ENCODE peak calls at places on chromosomes 5 and 9, in four cellular contexts. Y, V, S and B are unnamed samples. For H3K9me3, the result is how much of the 10 kb centered on the place peaks cover.

GRCh38 chr5:154884424-154884823 is 26.0 kb downstream of the CNOT8 start:
- DNase-seq in V (no peak), S (no peak), Y (no peak), B (no peak)

GRCh38 chr9:125646222-125647100 is 60.5 kb downstream of the MAPKAP1 start:
- DNase-seq in Y (no peak), V (no peak), S (no peak), B (no peak)

GRCh38 chr5:17395516-17395915 is 102.5 kb upstream of the TAF11L2 start:
- DNase-seq in S (no peak), Y (no peak), V (no peak), B (no peak)

GRCh38 chr5:116531635-116532034 is 43.0 kb downstream of the SEMA6A start:
- DNase-seq in V (no peak), Y (no peak), S (no peak), B (no peak)

GRCh38 chr9:134055981-134056461 is 11.8 kb downstream of the BRD3 start:
- DNase-seq in Y (peak), V (peak), S (peak), B (no peak)

GRCh38 chr5:75670571-75670970 is 46.7 kb downstream of the POC5 start:
- DNase-seq in S (no peak), Y (no peak), V (no peak), B (no peak)

GRCh38 chr9:99103505-99103904 is 1.4 kb upstream of the TGFBR1 start:
- DNase-seq in S (peak), Y (no peak), V (no peak), B (no peak)

GRCh38 chr5:138874241-138874640 is 894 bp downstream of the LRRTM2 start:
- DNase-seq in V (no peak), S (no peak), Y (no peak), B (no peak)

GRCh38 chr9:21550392-21550791 is 68.3 kb upstream of the IFNE start:
- DNase-seq in S (no peak), V (no peak), Y (no peak), B (no peak)

GRCh38 chr9:132774886-132775285 is 103.2 kb downstream of the AK8 start:
- DNase-seq in V (no peak), S (no peak), Y (no peak), B (no peak)

GRCh38 chr9:121725008-121725795 is 73.8 kb downstream of the DAB2IP start:
- DNase-seq in S (peak), V (peak), Y (peak), B (no peak)

GRCh38 chr5:159619826-159620225 is 289.5 kb upstream of the IL12B start:
- DNase-seq in Y (no peak), V (no peak), S (no peak), B (no peak)

GRCh38 chr5:177557041-177557647 is 2.8 kb upstream of the FAM193B start:
- DNase-seq in V (no peak), Y (no peak), S (no peak), B (no peak)

GRCh38 chr9:80026121-80026520 is 454.4 kb downstream of the TLE4 start:
- DNase-seq in S (no peak), Y (no peak), V (no peak), B (no peak)

GRCh38 chr9:114159562-114160145 is 4.3 kb downstream of the COL27A1 start:
- DNase-seq in V (no peak), S (no peak), Y (no peak), B (no peak)

GRCh38 chr5:56941981-56942380 is 9.9 kb downstream of the MIER3 start:
- DNase-seq in V (no peak), Y (no peak), S (no peak), B (no peak)

GRCh38 chr9:97367729-97368128 is 44.2 kb upstream of the TDRD7 start:
- DNase-seq in S (no peak), V (no peak), Y (no peak), B (no peak)

GRCh38 chr5:128537999-128538248 is at the start of gene FBN2:
- DNase-seq in Y (no peak), S (no peak), V (no peak), B (no peak)

GRCh38 chr5:608286-609087 is 3.7 kb upstream of the CEP72 start:
- DNase-seq in Y (no peak), S (no peak), V (no peak), B (no peak)

GRCh38 chr5:120327180-120327579 is 136.9 kb upstream of the PRR16 start:
- DNase-seq in Y (no peak), S (no peak), V (no peak), B (no peak)

GRCh38 chr9:98230354-98230753 is 25.1 kb downstream of the TBC1D2 start:
- DNase-seq in Y (no peak), S (no peak), V (no peak), B (no peak)

GRCh38 chr9:119050281-119050680 is 319.0 kb downstream of the BRINP1 start:
- DNase-seq in V (no peak), Y (no peak), S (no peak), B (no peak)

GRCh38 chr5:44807269-44807668 is 1.5 kb upstream of the MRPS30 start:
- DNase-seq in S (no peak), Y (no peak), V (no peak), B (no peak)

GRCh38 chr5:6461006-6461405 is 12.3 kb downstream of the UBE2QL1 start:
- DNase-seq in S (no peak), V (no peak), Y (no peak), B (no peak)

DNA sequence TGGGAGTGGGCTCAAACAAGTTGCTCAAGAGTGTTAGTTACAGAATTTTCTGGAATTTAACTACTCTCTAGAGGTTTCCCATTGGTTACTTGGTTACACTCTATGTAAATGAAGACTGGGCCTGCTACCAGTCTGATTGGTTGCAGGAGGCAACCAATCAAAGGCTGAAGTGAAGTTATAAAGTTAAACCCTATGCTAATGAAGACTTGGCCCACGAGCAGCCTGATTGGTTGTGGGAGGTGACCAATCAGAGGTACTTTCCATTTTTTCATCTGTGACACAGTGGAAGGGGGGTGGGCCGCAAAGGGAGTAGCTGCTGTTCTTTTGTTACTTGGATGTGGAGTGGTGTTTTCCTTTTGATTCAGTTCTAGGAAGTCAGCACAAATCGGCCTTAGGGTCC is 69.4 kb downstream of the CACNA1B start:
- DNase-seq in S (no peak), V (no peak), Y (no peak), B (no peak)
- H3K9me3 ChIP-seq in S (under half), V (under half), Y (under half), B (under half)

DNA sequence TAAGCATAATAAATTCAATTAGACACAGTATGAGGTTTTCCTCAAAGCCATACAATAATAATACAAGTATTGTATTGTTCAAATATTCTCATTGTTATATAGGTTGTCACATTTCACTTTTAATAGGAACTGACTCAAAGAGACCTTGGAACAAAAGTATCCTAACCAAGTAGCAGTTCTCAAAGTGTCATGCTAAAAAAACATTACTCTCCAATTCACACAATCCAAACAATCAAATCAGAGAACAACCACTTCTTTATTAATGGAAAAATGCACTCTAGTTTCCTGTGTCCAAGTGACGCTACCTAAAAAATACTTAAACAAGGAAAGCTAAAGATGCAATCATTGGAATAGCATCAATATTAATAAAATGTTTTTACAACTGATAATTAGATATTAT is 115.4 kb downstream of the DENND1A start:
- DNase-seq in Y (no peak), V (no peak), S (no peak), B (no peak)
- H3K9me3 ChIP-seq in Y (under half), V (under half), S (under half), B (under half)

GRCh38 chr5:178794433-178794832 is 64.0 kb upstream of the ZNF354A start:
- DNase-seq in V (no peak), S (no peak), Y (no peak), B (no peak)

GRCh38 chr5:178790371-178790770 is 59.9 kb upstream of the ZNF354A start:
- DNase-seq in S (no peak), V (no peak), Y (no peak), B (no peak)

GRCh38 chr5:178793156-178793555 is 62.7 kb upstream of the ZNF354A start:
- DNase-seq in V (no peak), S (no peak), Y (no peak), B (no peak)

GRCh38 chr5:178793696-178794095 is 63.2 kb upstream of the ZNF354A start:
- DNase-seq in Y (no peak), V (no peak), S (no peak), B (no peak)

GRCh38 chr5:178791976-178792375 is 61.5 kb upstream of the ZNF354A start:
- DNase-seq in V (peak), Y (no peak), S (no peak), B (no peak)
- H3K9me3 ChIP-seq in V (under half), Y (under half), S (under half), B (under half)

GRCh38 chr5:12114075-12114474 is 209.8 kb upstream of the CTNND2 start:
- DNase-seq in S (no peak), Y (no peak), V (no peak), B (no peak)

GRCh38 chr5:12119657-12120056 is 215.4 kb upstream of the CTNND2 start:
- DNase-seq in S (no peak), Y (no peak), V (no peak), B (no peak)
- H3K9me3 ChIP-seq in S (under half), Y (under half), V (under half), B (under half)

GRCh38 chr5:143605403-143606005 is 202.0 kb upstream of the NR3C1 start:
- DNase-seq in S (no peak), V (no peak), Y (peak), B (no peak)

GRCh38 chr5:143601357-143601756 is 197.9 kb upstream of the NR3C1 start:
- DNase-seq in Y (no peak), S (no peak), V (no peak), B (no peak)

GRCh38 chr5:143610946-143611345 is 201.0 kb upstream of the HMHB1 start:
- DNase-seq in Y (no peak), V (no peak), S (no peak), B (no peak)

GRCh38 chr5:143601917-143602333 is 198.4 kb upstream of the NR3C1 start:
- DNase-seq in V (no peak), Y (no peak), S (no peak), B (no peak)

DNA sequence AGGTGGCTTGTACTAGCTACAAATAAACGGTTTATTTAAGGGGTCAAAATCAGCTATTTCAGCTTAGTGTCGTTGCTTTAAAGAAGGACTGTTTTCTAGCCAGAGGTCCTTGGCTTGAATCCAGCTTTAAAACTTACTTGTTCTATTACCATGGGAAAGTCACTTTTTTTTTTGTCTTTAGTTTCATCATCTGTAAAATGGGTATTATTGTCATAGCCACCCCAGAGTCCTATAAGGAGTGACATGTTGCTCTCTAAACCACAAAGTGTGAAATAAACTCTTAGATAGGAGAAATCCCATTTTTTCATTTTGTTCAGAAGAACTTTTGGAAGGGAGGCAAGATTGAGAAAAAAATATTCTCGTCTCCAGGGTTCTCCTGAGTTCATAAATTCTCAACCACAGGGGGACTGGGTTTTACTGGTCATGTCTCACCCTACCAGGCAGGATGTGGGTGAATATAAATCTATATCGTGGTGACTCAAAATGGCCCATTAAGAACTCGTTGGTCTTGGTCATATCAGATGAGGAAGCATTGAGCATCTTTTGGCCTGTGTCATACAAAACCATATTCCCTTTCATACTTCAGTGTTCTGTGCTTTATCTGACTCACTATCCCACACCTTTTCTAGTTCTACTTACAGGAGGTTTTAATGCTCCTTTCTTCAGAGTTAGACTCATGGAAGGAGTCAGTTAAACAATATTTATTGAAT is 202.7 kb upstream of the NR3C1 start:
- DNase-seq in Y (no peak), S (no peak), V (no peak), B (no peak)
- H3K9me3 ChIP-seq in Y (under half), S (under half), V (under half), B (under half)

DNA sequence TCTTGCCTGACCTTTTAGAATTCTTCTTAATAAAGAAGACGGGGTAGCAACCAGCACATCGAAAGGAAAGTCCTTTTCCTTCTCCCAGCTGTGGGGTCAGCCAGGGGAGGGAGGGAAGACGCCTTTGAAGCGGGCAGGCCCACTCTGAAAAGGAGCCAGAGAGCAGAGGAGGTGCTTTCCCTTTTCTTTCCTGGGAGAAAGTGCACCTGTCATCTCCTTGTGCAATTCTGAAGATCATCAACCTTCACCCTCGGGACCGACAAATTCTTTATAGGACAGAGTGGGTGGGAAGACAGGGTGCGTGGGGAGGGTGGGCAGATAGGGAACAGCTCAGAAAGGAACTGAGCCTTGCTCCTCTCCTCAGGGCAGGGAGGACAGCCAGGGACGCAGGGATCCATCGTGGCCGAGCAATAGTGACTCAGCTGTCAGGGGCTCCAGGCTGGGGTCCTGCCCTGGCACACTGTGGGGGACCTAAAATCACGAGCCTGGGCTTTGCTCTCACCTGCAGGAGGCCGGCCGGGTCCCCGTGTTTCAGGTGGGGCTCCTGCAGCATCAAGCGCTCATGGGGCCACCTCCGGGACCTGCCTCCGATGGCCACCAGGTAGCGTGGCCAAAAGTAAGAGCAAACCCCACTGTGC is 141.0 kb downstream of the OLFM1 start:
- DNase-seq in S (no peak), V (peak), Y (no peak), B (peak)
- H3K9me3 ChIP-seq in S (under half), V (under half), Y (under half), B (under half)